ENCODE peak calls at places on chromosomes 6 and 20, in seven cellular contexts. R is IMR-90, U is pancreas, Z is Panc1, S is tibial artery, N is ovary, J is AG04450. C is an unnamed sample.

GRCh38 chr20:13831476-13831875 is 46.6 kb downstream of the NDUFAF5 start:
- DNase-seq in R (no peak), U (no peak), Z (no peak), S (no peak), N (no peak), J (no peak), C (no peak)

GRCh38 chr20:51500936-51501335 is 41.6 kb downstream of the NFATC2 start:
- DNase-seq in R (no peak), U (no peak), Z (no peak), S (no peak), N (no peak), J (no peak), C (peak; percentile 44)

GRCh38 chr6:47188588-47189021 is 121.1 kb downstream of the TNFRSF21 start:
- DNase-seq in R (peak; percentile 78), U (no peak), Z (no peak), S (no peak), N (no peak), J (no peak), C (no peak)

GRCh38 chr6:161143663-161144430 is 130.0 kb downstream of the AGPAT4 start:
- DNase-seq in R (no peak), U (no peak), Z (no peak), S (no peak), N (no peak), J (no peak), C (no peak)

GRCh38 chr20:58010666-58011065 is 217.8 kb downstream of the ANKRD60 start:
- DNase-seq in R (no peak), U (no peak), Z (no peak), S (peak; percentile 19), N (no peak), J (no peak), C (peak; percentile 37)

GRCh38 chr6:34953084-34954025 is 64.3 kb downstream of the ANKS1A start:
- DNase-seq in R (peak; percentile 80), U (no peak), Z (peak; percentile 84), S (no peak), N (no peak), J (no peak), C (no peak)

GRCh38 chr6:113648698-113649097 is 208.4 kb upstream of the MARCKS start:
- DNase-seq in R (no peak), U (no peak), Z (no peak), S (no peak), N (no peak), J (no peak), C (no peak)

GRCh38 chr20:56663660-56664059 is 34.6 kb downstream of the TFAP2C start:
- DNase-seq in R (no peak), U (no peak), Z (no peak), S (no peak), N (no peak), J (no peak), C (no peak)

GRCh38 chr6:169788809-169789145 is 37.4 kb downstream of the ERMARD start:
- DNase-seq in R (no peak), U (no peak), Z (no peak), S (no peak), N (no peak), J (no peak), C (no peak)

GRCh38 chr20:57392512-57393271 is 1.5 kb downstream of the RBM38 start:
- DNase-seq in R (no peak), U (peak; percentile 45), Z (no peak), S (no peak), N (peak; percentile 58), J (no peak), C (no peak)

DNA sequence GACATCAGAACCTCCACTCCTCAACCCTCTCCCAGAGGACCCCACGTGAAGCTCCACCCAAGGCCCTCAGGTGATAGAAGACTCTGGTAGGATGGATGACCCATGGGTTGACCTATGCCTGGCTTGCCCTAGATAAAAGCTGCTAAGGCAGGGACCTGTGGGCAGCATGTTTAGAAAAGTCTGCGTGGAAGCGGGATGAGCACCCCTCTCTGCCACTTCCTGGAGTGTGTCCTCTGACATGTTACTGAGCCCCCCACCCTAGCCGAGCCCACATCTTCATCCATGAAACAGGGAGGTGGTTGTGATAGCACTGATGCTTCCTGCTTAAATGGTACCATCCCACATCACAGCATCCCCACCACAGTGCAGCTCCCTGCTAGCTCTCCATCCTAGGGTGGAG is 21.8 kb downstream of the MOCS1 start:
- DNase-seq in R (no peak), U (no peak), Z (no peak), S (no peak), N (no peak), J (no peak), C (no peak)
- H3K4me3 ChIP-seq in R (no peak overlapping the region), U (no peak overlapping the region), Z (no peak overlapping the region), S (no peak overlapping the region), N (no peak overlapping the region), J (no peak overlapping the region), C (no peak overlapping the region)

GRCh38 chr6:127102299-127102698 is 16.2 kb upstream of the RSPO3 start:
- DNase-seq in R (peak; percentile 94), U (no peak), Z (no peak), S (peak; percentile 22), N (no peak), J (peak; percentile 49), C (no peak)

GRCh38 chr6:127103482-127103881 is 15.0 kb upstream of the RSPO3 start:
- DNase-seq in R (peak; percentile 45), U (no peak), Z (no peak), S (no peak), N (no peak), J (no peak), C (no peak)

GRCh38 chr6:127102859-127103258 is 15.6 kb upstream of the RSPO3 start:
- DNase-seq in R (no peak), U (no peak), Z (no peak), S (no peak), N (no peak), J (no peak), C (no peak)

GRCh38 chr6:127096167-127096566 is 22.3 kb upstream of the RSPO3 start:
- DNase-seq in R (no peak), U (no peak), Z (no peak), S (no peak), N (no peak), J (no peak), C (no peak)

GRCh38 chr6:127100510-127101140 is 17.8 kb upstream of the RSPO3 start:
- DNase-seq in R (peak; percentile 41), U (no peak), Z (no peak), S (no peak), N (no peak), J (no peak), C (no peak)
- TF ChIP-seq CTCF in R (peak; percentile 43), U (no peak), Z (peak; percentile 38), S (peak; percentile 21), N (no peak), J (peak; percentile 47), C (peak; percentile 72)

DNA sequence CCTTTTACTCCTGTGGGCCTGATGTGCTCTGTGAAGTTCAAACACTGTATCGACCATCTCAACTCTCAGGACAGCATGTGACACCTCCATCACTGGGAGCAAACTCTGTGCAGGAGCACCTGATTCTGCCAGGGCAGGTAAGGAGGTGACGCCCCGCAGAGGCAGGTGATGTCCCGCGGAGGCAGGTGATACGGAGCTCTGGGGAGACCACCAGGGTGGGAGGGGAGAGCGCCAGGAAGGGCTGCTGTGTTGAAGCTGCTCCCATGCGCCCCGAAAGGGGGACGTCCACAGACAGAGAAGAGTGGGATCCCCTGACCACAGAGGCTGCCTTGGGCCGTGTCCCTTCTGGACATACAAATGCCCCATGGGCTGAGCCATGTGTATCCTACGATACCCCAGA is 58.3 kb downstream of the DACT2 start:
- DNase-seq in R (no peak), U (no peak), Z (no peak), S (no peak), N (no peak), J (no peak), C (no peak)
- H3K27ac ChIP-seq in R (no peak overlapping the region), U (peak overlapping the region; percentile 80), Z (no peak overlapping the region), S (no peak overlapping the region), N (no peak overlapping the region), J (no peak overlapping the region), C (no peak overlapping the region)

DNA sequence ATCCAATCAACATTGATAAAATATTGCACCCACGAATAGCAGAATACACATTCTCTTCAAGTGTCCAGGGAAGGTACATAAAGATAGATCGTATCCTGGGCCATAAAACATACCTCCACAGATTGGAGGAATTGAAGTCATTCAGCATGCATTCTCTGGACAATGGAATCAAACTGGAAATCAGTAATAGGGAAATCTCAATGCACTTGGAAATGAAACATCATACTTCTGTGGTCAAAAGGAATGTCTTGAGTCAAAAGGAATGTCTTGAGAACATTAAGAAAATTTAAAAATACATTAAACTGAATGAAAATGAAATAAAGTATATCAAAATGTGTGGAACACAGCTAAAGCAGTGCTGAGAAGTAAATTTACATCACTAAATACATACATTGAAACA is 138.8 kb downstream of the TFAP2A start:
- DNase-seq in R (peak; percentile 31), U (no peak), Z (no peak), S (no peak), N (no peak), J (no peak), C (no peak)
- H3K4me3 ChIP-seq in R (no peak overlapping the region), U (no peak overlapping the region), Z (no peak overlapping the region), S (no peak overlapping the region), N (no peak overlapping the region), J (no peak overlapping the region), C (no peak overlapping the region)

GRCh38 chr20:36207602-36208001 is 28.7 kb upstream of the AAR2 start:
- DNase-seq in R (no peak), U (no peak), Z (no peak), S (no peak), N (no peak), J (no peak), C (no peak)

GRCh38 chr20:36213362-36213761 is 22.9 kb upstream of the AAR2 start:
- DNase-seq in R (no peak), U (no peak), Z (no peak), S (no peak), N (no peak), J (no peak), C (no peak)

GRCh38 chr20:36209921-36210320 is 26.4 kb upstream of the AAR2 start:
- DNase-seq in R (no peak), U (no peak), Z (no peak), S (no peak), N (no peak), J (no peak), C (no peak)

GRCh38 chr20:36208257-36208656 is 28.0 kb upstream of the AAR2 start:
- DNase-seq in R (no peak), U (no peak), Z (no peak), S (no peak), N (no peak), J (no peak), C (peak; percentile 60)

DNA sequence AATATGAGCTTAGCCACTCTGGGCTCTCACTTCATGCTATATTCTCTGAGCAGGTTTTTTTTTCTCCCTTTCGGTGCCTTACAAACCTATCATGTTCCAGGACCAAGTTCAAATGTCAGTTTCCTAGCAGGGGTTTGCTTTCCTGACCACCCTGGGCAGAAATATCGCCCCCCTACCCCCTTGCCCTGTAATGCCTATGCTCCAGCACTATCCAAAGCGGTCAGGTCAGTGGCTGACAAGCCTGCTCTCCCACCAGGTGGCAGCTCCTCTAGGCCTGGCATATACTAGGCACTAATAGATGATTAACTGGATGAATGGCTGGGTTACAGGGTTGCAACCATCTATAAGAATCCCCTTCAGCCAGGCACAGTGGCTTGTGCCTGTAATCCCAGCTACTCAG is 25.7 kb upstream of the AAR2 start:
- DNase-seq in R (no peak), U (no peak), Z (no peak), S (no peak), N (no peak), J (no peak), C (no peak)
- TF ChIP-seq CTCF in R (peak; percentile 10), U (no peak), Z (no peak), S (no peak), N (no peak), J (no peak), C (peak; percentile 57)

C was measured in endodermal cell.